ENCODE peak calls at places on chromosomes 5 and 9, in eight cellular contexts. E is neuronal stem cell; G is Peyer's patch; M is upper lobe of right lung; N is heart left ventricle; U is psoas muscle; H is CD8-positive, alpha-beta T cell; F is cardiac muscle cell. B is an unnamed sample. For H3K4me1, the result is how much of the 10 kb centered on the place peaks cover.

GRCh38 chr9:33860200-33860871 is 43.4 kb downstream of the UBE2R2 start:
- DNase-seq in G (no peak), N (no peak), M (no peak), F (no peak), U (no peak), E (no peak), H (no peak), B (no peak)

GRCh38 chr9:115988701-115989100 is 164.9 kb upstream of the PAPPA start:
- DNase-seq in F (no peak), M (no peak), G (no peak), H (no peak), E (no peak), U (no peak), N (no peak), B (no peak)

GRCh38 chr5:143782588-143783386 is 29.2 kb upstream of the HMHB1 start:
- DNase-seq in F (peak), G (no peak), N (no peak), M (no peak), E (peak), U (no peak), H (no peak), B (no peak)

GRCh38 chr5:150538007-150538917 is 30.3 kb downstream of the NDST1 start:
- DNase-seq in N (no peak), M (no peak), E (no peak), U (no peak), G (no peak), H (no peak), F (no peak), B (no peak)

GRCh38 chr9:127567119-127567897 is 44.8 kb upstream of the STXBP1 start:
- DNase-seq in G (peak), F (peak), H (no peak), M (peak), U (peak), N (peak), E (no peak), B (peak)

GRCh38 chr5:61280766-61281427 is 51.2 kb upstream of the ZSWIM6 start:
- DNase-seq in H (peak), G (peak), F (no peak), U (no peak), E (no peak), M (peak), N (peak), B (no peak)

GRCh38 chr5:116576043-116576713 is 1.6 kb upstream of the SEMA6A start:
- DNase-seq in G (peak), E (peak), F (peak), M (peak), H (no peak), U (peak), N (peak), B (peak)

GRCh38 chr9:137691648-137692357 is 73.0 kb downstream of the EHMT1 start:
- DNase-seq in G (peak), E (no peak), U (no peak), H (no peak), F (no peak), N (no peak), M (peak), B (no peak)

GRCh38 chr5:493758-494157 is 30.5 kb downstream of the SLC9A3 start:
- DNase-seq in E (no peak), U (no peak), G (no peak), F (no peak), M (no peak), N (no peak), H (no peak), B (no peak)

GRCh38 chr5:74369173-74369572 is 271.4 kb downstream of the ENC1 start:
- DNase-seq in E (no peak), N (no peak), M (no peak), F (no peak), G (no peak), U (no peak), H (no peak), B (no peak)

GRCh38 chr9:109771796-109772525 is 8.0 kb upstream of the PALM2AKAP2 start:
- DNase-seq in N (peak), G (no peak), U (no peak), E (no peak), F (peak), M (no peak), H (no peak), B (no peak)

GRCh38 chr5:6905883-6906282 is 192.7 kb downstream of the TENT4A start:
- DNase-seq in H (no peak), U (peak), N (peak), M (no peak), E (no peak), F (no peak), G (no peak), B (no peak)

GRCh38 chr5:174348582-174348981 is 303.1 kb downstream of the NSG2 start:
- DNase-seq in M (no peak), H (no peak), U (no peak), N (no peak), G (no peak), E (no peak), F (no peak), B (no peak)

GRCh38 chr9:110571801-110572490 is 7.6 kb downstream of the SVEP1 start:
- DNase-seq in U (no peak), H (no peak), M (no peak), N (no peak), G (no peak), F (no peak), E (no peak), B (no peak)

GRCh38 chr5:124736111-124736813 is 10.2 kb downstream of the ZNF608 start:
- DNase-seq in N (no peak), G (no peak), F (no peak), M (no peak), U (no peak), H (no peak), E (no peak), B (no peak)
- H3K4me3 ChIP-seq in N (no peak), G (no peak), F (peak), M (peak), U (peak), H (no peak), E (no peak), B (no peak)

GRCh38 chr9:134357631-134358025 is 31.4 kb downstream of the RXRA start:
- DNase-seq in G (no peak), M (no peak), E (no peak), F (no peak), H (no peak), U (no peak), N (no peak), B (no peak)

GRCh38 chr9:134359493-134360179 is 33.4 kb downstream of the RXRA start:
- DNase-seq in N (no peak), G (no peak), F (no peak), E (no peak), H (no peak), M (no peak), U (no peak), B (no peak)

GRCh38 chr9:134356496-134357470 is 30.5 kb downstream of the RXRA start:
- DNase-seq in H (no peak), N (no peak), E (no peak), U (no peak), M (peak), F (no peak), G (no peak), B (no peak)

GRCh38 chr9:134358968-134359319 is 32.7 kb downstream of the RXRA start:
- DNase-seq in G (no peak), E (no peak), M (no peak), F (no peak), H (no peak), N (no peak), U (no peak), B (no peak)

GRCh38 chr9:134358026-134358967 is 32.0 kb downstream of the RXRA start:
- DNase-seq in U (no peak), E (no peak), H (no peak), M (peak), N (peak), G (no peak), F (no peak), B (peak)
- H3K4me1 ChIP-seq in U (half or more), E (under half), H (under half), M (half or more), N (half or more), G (under half), F (under half), B (under half)

GRCh38 chr5:67813879-67814539 is 401.5 kb upstream of the PIK3R1 start:
- DNase-seq in G (no peak), H (no peak), N (no peak), F (no peak), E (no peak), M (no peak), U (no peak), B (no peak)

GRCh38 chr5:67816456-67816855 is 399.1 kb upstream of the PIK3R1 start:
- DNase-seq in M (no peak), E (no peak), F (no peak), N (no peak), G (no peak), H (no peak), U (no peak), B (no peak)

GRCh38 chr5:67814569-67815311 is 400.8 kb upstream of the PIK3R1 start:
- DNase-seq in H (no peak), U (no peak), N (no peak), F (no peak), G (no peak), M (no peak), E (no peak), B (no peak)

GRCh38 chr5:67817652-67818051 is 397.9 kb upstream of the PIK3R1 start:
- DNase-seq in G (no peak), F (no peak), E (no peak), H (no peak), M (no peak), N (no peak), U (no peak), B (no peak)

DNA sequence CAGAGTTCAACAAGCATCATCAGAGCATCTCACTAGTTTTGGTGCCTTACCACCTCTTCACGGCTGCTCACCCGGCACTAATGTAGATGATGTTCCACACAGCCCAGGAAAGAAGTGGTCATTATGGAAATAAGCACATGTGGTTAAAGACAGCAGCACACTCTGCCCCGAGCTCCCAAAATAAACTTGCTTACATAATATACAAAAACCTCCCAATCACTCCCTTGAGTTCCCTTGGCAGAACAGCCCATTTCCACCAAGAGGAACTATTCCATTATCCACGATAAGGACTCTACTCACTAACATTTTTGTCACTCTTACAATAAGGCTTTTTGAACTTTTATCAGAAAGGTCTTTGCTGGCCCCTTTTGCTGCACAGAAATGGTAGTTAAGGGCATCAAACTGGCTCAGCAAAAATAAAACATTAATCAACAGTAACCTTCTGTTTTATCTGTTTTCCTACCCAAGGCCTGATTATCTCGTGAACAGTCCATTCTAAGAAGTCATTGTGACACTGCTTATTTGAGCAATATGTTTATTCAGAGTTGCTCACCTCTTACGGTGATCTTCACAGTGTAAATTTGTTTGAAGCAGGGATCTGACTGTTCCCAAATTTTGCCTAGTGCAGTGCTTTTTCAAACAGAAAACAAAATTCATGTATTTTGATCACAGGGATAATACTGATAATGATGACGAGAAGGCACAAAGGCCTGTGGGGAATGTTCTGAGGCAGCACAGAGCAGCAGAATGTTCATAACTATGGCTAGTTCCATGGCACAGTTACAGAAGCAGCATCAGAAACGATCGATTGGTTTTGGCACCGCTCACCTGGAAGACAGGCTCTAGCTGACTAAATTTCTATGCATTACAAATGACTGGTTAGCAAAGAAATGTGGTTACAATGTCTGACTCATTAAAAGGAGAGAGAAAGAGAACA is 399.8 kb upstream of the PIK3R1 start:
- DNase-seq in H (no peak), M (no peak), U (no peak), G (no peak), F (no peak), N (peak), E (no peak), B (peak)
- H3K4me3 ChIP-seq in H (no peak), M (no peak), U (no peak), G (no peak), F (no peak), N (no peak), E (no peak), B (no peak)

GRCh38 chr9:97874617-97875016 is 21.6 kb downstream of the FOXE1 start:
- DNase-seq in G (no peak), H (no peak), E (no peak), N (no peak), M (no peak), F (no peak), U (no peak), B (no peak)
- H3K4me1 ChIP-seq in G (under half), H (under half), E (under half), N (under half), M (under half), F (under half), U (under half), B (under half)

DNA sequence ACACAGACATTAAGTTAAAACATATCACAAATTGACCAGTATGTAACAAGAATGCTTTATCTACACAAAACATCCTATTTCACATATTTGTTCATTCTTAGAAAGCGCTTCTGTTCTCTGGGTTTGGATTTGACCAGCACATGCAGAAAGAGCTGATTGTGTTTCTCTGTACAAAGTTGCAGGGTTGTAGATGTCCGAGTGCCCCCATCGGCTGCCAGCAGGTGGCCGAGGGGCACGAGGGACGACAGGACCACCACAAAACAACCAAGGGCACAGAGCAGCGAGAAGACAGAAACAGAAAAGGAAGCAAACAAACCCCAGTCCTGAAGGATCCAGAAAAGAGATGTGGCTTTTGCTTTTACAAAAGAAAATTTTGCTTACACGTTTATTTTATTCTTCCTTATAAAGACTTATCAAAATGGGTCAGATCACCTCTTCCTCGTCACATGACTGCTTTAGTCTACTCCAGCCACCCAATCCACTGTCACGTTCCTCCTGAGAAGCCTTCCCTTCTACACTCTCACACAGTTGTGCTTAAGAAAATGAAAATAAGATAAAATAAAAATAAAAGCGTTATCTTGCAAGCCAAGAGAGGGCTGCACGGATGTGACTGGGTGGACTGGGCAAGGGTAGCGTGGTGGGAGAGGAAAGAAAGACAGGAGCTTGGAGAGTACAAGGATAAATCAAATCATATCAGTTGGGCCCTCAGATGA is 9.5 kb downstream of the OTP start:
- DNase-seq in U (no peak), G (no peak), H (no peak), M (no peak), E (no peak), N (no peak), F (no peak), B (no peak)
- H3K4me3 ChIP-seq in U (peak), G (no peak), H (no peak), M (no peak), E (no peak), N (peak), F (peak), B (no peak)

GRCh38 chr5:148384389-148384756 is 615 bp downstream of the FBXO38 start:
- DNase-seq in H (no peak), M (no peak), F (no peak), N (no peak), E (no peak), G (no peak), U (no peak), B (no peak)
- H3K4me1 ChIP-seq in H (under half), M (under half), F (under half), N (half or more), E (under half), G (under half), U (under half), B (under half)

GRCh38 chr9:91698266-91698665 is 251.8 kb downstream of the ROR2 start:
- DNase-seq in F (no peak), G (no peak), E (no peak), N (no peak), U (no peak), M (no peak), H (no peak), B (no peak)

GRCh38 chr9:91693226-91693625 is 256.8 kb downstream of the ROR2 start:
- DNase-seq in N (no peak), H (no peak), F (no peak), U (no peak), E (no peak), M (no peak), G (no peak), B (no peak)

GRCh38 chr9:91697201-91697600 is 252.8 kb downstream of the ROR2 start:
- DNase-seq in H (no peak), U (no peak), E (no peak), F (no peak), M (no peak), G (no peak), N (no peak), B (no peak)

GRCh38 chr9:91690540-91691249 is 259.3 kb downstream of the ROR2 start:
- DNase-seq in U (no peak), G (no peak), F (no peak), H (no peak), N (no peak), M (no peak), E (no peak), B (no peak)

GRCh38 chr9:91694081-91694870 is 255.8 kb downstream of the ROR2 start:
- DNase-seq in N (no peak), M (no peak), U (no peak), G (no peak), E (no peak), H (peak), F (no peak), B (no peak)
- H3K4me3 ChIP-seq in N (no peak), M (no peak), U (no peak), G (no peak), E (no peak), H (no peak), F (no peak), B (no peak)

GRCh38 chr5:88396126-88396525 is 127.5 kb upstream of the TMEM161B start:
- DNase-seq in M (no peak), N (no peak), U (no peak), F (no peak), H (no peak), G (no peak), E (no peak), B (no peak)
- H3K4me1 ChIP-seq in M (under half), N (under half), U (under half), F (under half), H (under half), G (under half), E (half or more), B (under half)

GRCh38 chr5:73302797-73303138 is 129.8 kb downstream of the TMEM174 start:
- DNase-seq in G (no peak), M (no peak), N (no peak), U (no peak), F (no peak), H (no peak), E (no peak), B (no peak)

GRCh38 chr5:73304381-73304780 is 131.4 kb downstream of the TMEM174 start:
- DNase-seq in N (no peak), G (no peak), U (no peak), H (no peak), F (no peak), E (no peak), M (no peak), B (no peak)

GRCh38 chr5:73301208-73302088 is 128.5 kb downstream of the TMEM174 start:
- DNase-seq in F (no peak), H (no peak), E (peak), U (no peak), N (no peak), G (no peak), M (no peak), B (no peak)

GRCh38 chr5:73305386-73305785 is 132.4 kb downstream of the TMEM174 start:
- DNase-seq in F (no peak), E (no peak), G (no peak), H (no peak), N (no peak), U (no peak), M (no peak), B (no peak)

DNA sequence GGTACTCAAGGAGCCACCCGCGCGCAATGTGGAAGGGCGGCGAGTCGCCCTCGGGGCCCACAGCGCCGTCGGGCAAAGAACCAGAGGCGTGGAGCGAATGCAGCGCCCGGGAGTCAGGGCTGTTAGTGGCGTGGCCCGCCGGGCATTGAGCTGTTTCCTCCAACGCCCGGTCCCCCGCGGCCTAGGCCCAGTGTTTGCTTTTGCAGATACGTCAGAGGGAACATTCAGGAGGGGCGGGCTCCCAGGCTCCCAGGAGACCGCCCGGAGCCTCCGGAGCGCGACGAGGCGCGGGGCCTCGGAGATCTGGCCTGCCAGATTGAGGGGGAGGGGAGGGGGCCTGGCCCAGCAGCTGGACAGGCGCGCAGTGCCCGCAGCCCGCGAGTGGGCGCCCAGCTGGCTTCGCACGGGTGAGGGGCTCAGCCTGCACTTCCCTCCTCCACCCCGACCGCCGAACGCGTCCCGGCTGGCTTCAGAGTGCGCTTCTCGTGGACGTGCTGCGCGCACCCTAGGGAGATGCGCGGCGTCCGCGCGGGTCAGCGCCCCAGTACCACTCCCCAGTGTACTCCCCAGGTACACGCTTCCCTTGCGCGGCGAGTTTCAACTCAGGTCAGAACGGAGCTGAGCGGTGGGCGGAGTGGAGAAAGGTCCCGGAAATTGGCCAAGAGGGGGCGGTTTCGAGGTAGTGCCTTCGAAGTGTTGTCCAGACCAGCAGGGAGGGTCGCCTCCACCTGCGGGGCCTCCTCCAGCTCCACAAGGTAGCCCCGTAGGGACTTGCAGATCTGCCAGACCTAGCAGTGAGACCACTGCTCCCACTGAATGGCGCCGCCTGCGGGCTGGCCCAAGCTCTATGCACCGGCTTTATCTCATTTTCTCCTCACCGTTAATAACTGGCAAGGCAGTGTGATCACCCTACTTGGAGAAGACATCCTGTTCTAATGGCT is 130.4 kb downstream of the TMEM174 start:
- DNase-seq in N (no peak), F (peak), E (peak), M (no peak), G (no peak), U (no peak), H (no peak), B (peak)
- H3K4me3 ChIP-seq in N (no peak), F (peak), E (no peak), M (no peak), G (no peak), U (no peak), H (no peak), B (peak)

B was measured in testis.